ENCODE peak calls at places on chromosomes 2 and 18, in five cellular contexts. E is naive B cell, Y is SW480, H is RCC 7860, D is Kasumi-1. G is an unnamed sample.

GRCh38 chr2:69565431-69565839 is 78.1 kb downstream of the AAK1 start:
- DNase-seq in E (peak; percentile 52), Y (peak; percentile 39), H (no peak), D (peak; percentile 43), G (peak; percentile 39)

GRCh38 chr2:220460257-220460985 is 833.0 kb downstream of the SLC4A3 start:
- DNase-seq in E (no peak), Y (no peak), H (no peak), D (no peak), G (no peak)

GRCh38 chr2:173989886-173990744 is 24.9 kb upstream of the SP3 start:
- DNase-seq in E (no peak), Y (no peak), H (no peak), D (no peak), G (no peak)

GRCh38 chr18:63963610-63964256 is 6.1 kb upstream of the SERPINB8 start:
- DNase-seq in E (peak; percentile 43), Y (peak; percentile 42), H (peak; percentile 13), D (peak; percentile 70), G (peak; percentile 17)

GRCh38 chr2:27916293-27917015 is 25.9 kb downstream of the BABAM2 start:
- DNase-seq in E (no peak), Y (no peak), H (no peak), D (no peak), G (no peak)

GRCh38 chr2:25131567-25132295 is 36.6 kb downstream of the POMC start:
- DNase-seq in E (no peak), Y (peak; percentile 47), H (no peak), D (no peak), G (no peak)

GRCh38 chr2:121570665-121571055 is 40.0 kb downstream of the RNU4ATAC start:
- DNase-seq in E (no peak), Y (no peak), H (no peak), D (no peak), G (no peak)

GRCh38 chr2:15119722-15120175 is 441.4 kb downstream of the NBAS start:
- DNase-seq in E (no peak), Y (no peak), H (no peak), D (no peak), G (no peak)

GRCh38 chr18:2910261-2910660 is 63.5 kb downstream of the EMILIN2 start:
- DNase-seq in E (no peak), Y (no peak), H (no peak), D (no peak), G (no peak)

GRCh38 chr18:2303517-2304238 is 267.6 kb downstream of the METTL4 start:
- DNase-seq in E (no peak), Y (peak; percentile 31), H (no peak), D (no peak), G (peak; percentile 29)

GRCh38 chr2:50004667-50005066 is 850.4 kb upstream of the FSHR start:
- DNase-seq in E (no peak), Y (no peak), H (no peak), D (no peak), G (no peak)

GRCh38 chr2:234950730-234951385 is 959 bp upstream of the SH3BP4 start:
- DNase-seq in E (peak; percentile 2), Y (no peak), H (no peak), D (no peak), G (no peak)

GRCh38 chr2:71940695-71941094 is 207.0 kb downstream of the CYP26B1 start:
- DNase-seq in E (no peak), Y (no peak), H (no peak), D (no peak), G (peak; percentile 14)

GRCh38 chr2:20609349-20609994 is 41.4 kb downstream of the HS1BP3 start:
- DNase-seq in E (no peak), Y (no peak), H (no peak), D (no peak), G (no peak)